ENCODE peak calls at places on chromosomes 12 and 14, in four cellular contexts. E is stimulated activated naive CD8-positive, alpha-beta T cell treated with anti-CD3 and anti-CD28 coated beads, Interleukin-15, Interleukin-2, amounts not matched to agents 100 U/mL and 50 U/mL, for 24 hours; K is CD8-positive, alpha-beta T cell; H is naive thymus-derived CD4-positive, alpha-beta T cell. Y is an unnamed sample.

GRCh38 chr14:68969278-68969677 is 9.8 kb downstream of the ACTN1 start:
- DNase-seq in H (no peak), E (no peak), K (no peak), Y (no peak)

GRCh38 chr12:4579305-4580097 is 17.5 kb downstream of the DYRK4 start:
- DNase-seq in E (no peak), H (no peak), K (no peak), Y (peak; percentile 50)

GRCh38 chr12:47903927-47904646 is 707 bp downstream of the VDR start:
- DNase-seq in K (peak; percentile 64), E (peak; percentile 74), H (no peak), Y (peak; percentile 53)

GRCh38 chr14:77268989-77269595 is 1.9 kb downstream of the NGB start:
- DNase-seq in E (no peak), K (no peak), H (no peak), Y (peak; percentile 95)

GRCh38 chr12:88167384-88167783 is 25.3 kb downstream of the TMTC3 start:
- DNase-seq in H (no peak), E (no peak), K (no peak), Y (no peak)

GRCh38 chr12:53577941-53578352 is 48.2 kb downstream of the ATF7 start:
- DNase-seq in K (no peak), H (no peak), E (no peak), Y (no peak)

GRCh38 chr12:29264424-29264823 is 115.3 kb downstream of the FAR2 start:
- DNase-seq in H (no peak), K (no peak), E (no peak), Y (no peak)

GRCh38 chr12:29253916-29254625 is 105.0 kb downstream of the FAR2 start:
- DNase-seq in K (no peak), H (no peak), E (no peak), Y (no peak)

GRCh38 chr14:87199371-87199770 is 793.6 kb downstream of the GALC start:
- DNase-seq in H (no peak), E (no peak), K (no peak), Y (peak; percentile 17)

GRCh38 chr14:83520837-83521236 is 1987.2 kb upstream of the SEL1L start:
- DNase-seq in K (no peak), H (no peak), E (no peak), Y (peak; percentile 84)

GRCh38 chr12:112980491-112981158 is 2.3 kb downstream of the OAS2 start:
- DNase-seq in E (no peak), H (peak; percentile 38), K (no peak), Y (no peak)

GRCh38 chr14:31566456-31566855 is 5.3 kb downstream of the NUBPL start:
- DNase-seq in K (no peak), H (no peak), E (no peak), Y (no peak)

GRCh38 chr14:22159968-22160367 is 429.1 kb downstream of the DAD1 start:
- DNase-seq in H (no peak), K (no peak), E (no peak), Y (no peak)

GRCh38 chr12:26799741-26800140 is 33.3 kb downstream of the ITPR2 start:
- DNase-seq in E (no peak), K (no peak), H (no peak), Y (no peak)

GRCh38 chr14:24268225-24268624 is 3.2 kb downstream of the RABGGTA start:
- DNase-seq in E (no peak), K (no peak), H (no peak), Y (no peak)

GRCh38 chr14:65709576-65709975 is 297.0 kb downstream of the FUT8 start:
- DNase-seq in E (no peak), K (no peak), H (no peak), Y (no peak)

GRCh38 chr12:11885261-11886038 is 185.3 kb upstream of the BCL2L14 start:
- DNase-seq in K (no peak), E (no peak), H (no peak), Y (peak; percentile 92)

GRCh38 chr14:92644166-92644565 is 104.3 kb downstream of the LGMN start:
- DNase-seq in K (no peak), E (no peak), H (no peak), Y (no peak)

GRCh38 chr14:24277606-24278321 is 6.4 kb upstream of the RABGGTA start:
- DNase-seq in K (no peak), E (peak; percentile 33), H (no peak), Y (no peak)

GRCh38 chr12:114981036-114981435 is 297.1 kb upstream of the TBX3 start:
- DNase-seq in K (no peak), E (no peak), H (no peak), Y (no peak)

GRCh38 chr14:55336691-55337090 is 65.5 kb downstream of the FBXO34 start:
- DNase-seq in H (no peak), K (no peak), E (no peak), Y (no peak)

GRCh38 chr14:72716471-72716870 is 177.4 kb downstream of the DPF3 start:
- DNase-seq in H (no peak), K (no peak), E (no peak), Y (peak; percentile 16)

GRCh38 chr12:122421815-122422737 is at the start of gene CLIP1:
- DNase-seq in K (peak; percentile 77), H (peak; percentile 40), E (peak; percentile 71), Y (peak; percentile 85)

GRCh38 chr14:37230551-37231194 is 32.9 kb downstream of the MIPOL1 start:
- DNase-seq in K (no peak), E (no peak), H (no peak), Y (peak; percentile 88)

GRCh38 chr12:127381043-127381668 is 885.8 kb upstream of the TMEM132C start:
- DNase-seq in K (peak; percentile 51), E (peak; percentile 54), H (no peak), Y (peak; percentile 52)

GRCh38 chr12:116636636-116637519 is 77.7 kb downstream of the MAP1LC3B2 start:
- DNase-seq in H (no peak), E (no peak), K (no peak), Y (no peak)

GRCh38 chr14:33998263-33998662 is 47.4 kb upstream of the EGLN3 start:
- DNase-seq in H (no peak), K (no peak), E (no peak), Y (no peak)

GRCh38 chr12:50776749-50777728 is 13.1 kb downstream of the ATF1 start:
- DNase-seq in H (no peak), E (no peak), K (no peak), Y (no peak)

GRCh38 chr14:99873653-99874052 is 80.4 kb downstream of the EML1 start:
- DNase-seq in E (no peak), K (no peak), H (no peak), Y (peak; percentile 18)

GRCh38 chr12:132306885-132307191 is 22.6 kb downstream of the GALNT9 start:
- DNase-seq in H (no peak), E (no peak), K (no peak), Y (no peak)

Y was measured in NCI-H69.